ENCODE peak calls at places on chromosomes 2 and 18, in five cellular contexts. One of them, this sample, is unnamed.

GRCh38 chr2:169561364-169561763 is 12.3 kb downstream of the FASTKD1 start:
- DNase-seq in lower lobe of right lung: no peak
- DNase-seq in mesenchymal stem cell: no peak
- DNase-seq in tibial nerve: no peak
- DNase-seq in aorta: no peak
- DNase-seq in this sample: no peak

GRCh38 chr2:45342-46130 is 769 bp downstream of the FAM110C start:
- DNase-seq in lower lobe of right lung: no peak
- DNase-seq in aorta: peak; percentile 55
- DNase-seq in mesenchymal stem cell: no peak
- DNase-seq in tibial nerve: no peak
- DNase-seq in this sample: no peak

GRCh38 chr2:60551241-60552095 is 2.0 kb downstream of the BCL11A start:
- DNase-seq in aorta: no peak
- DNase-seq in mesenchymal stem cell: peak; percentile 22
- DNase-seq in lower lobe of right lung: no peak
- DNase-seq in tibial nerve: no peak
- DNase-seq in this sample: no peak

GRCh38 chr2:86185517-86186212 is 9.6 kb downstream of the IMMT start:
- DNase-seq in lower lobe of right lung: no peak
- DNase-seq in mesenchymal stem cell: no peak
- DNase-seq in aorta: no peak
- DNase-seq in tibial nerve: no peak
- DNase-seq in this sample: no peak

GRCh38 chr2:200585730-200586643 is at the start of gene AOX1:
- DNase-seq in tibial nerve: peak; percentile 59
- DNase-seq in lower lobe of right lung: peak; percentile 65
- DNase-seq in aorta: peak; percentile 62
- DNase-seq in mesenchymal stem cell: peak; percentile 66
- DNase-seq in this sample: peak; percentile 17

GRCh38 chr18:33123852-33124251 is 316.7 kb downstream of the CCDC178 start:
- DNase-seq in aorta: no peak
- DNase-seq in mesenchymal stem cell: peak; percentile 8
- DNase-seq in tibial nerve: no peak
- DNase-seq in lower lobe of right lung: no peak
- DNase-seq in this sample: no peak

GRCh38 chr2:32627441-32627900 is 379 bp upstream of the TTC27 start:
- DNase-seq in tibial nerve: no peak
- DNase-seq in mesenchymal stem cell: peak; percentile 62
- DNase-seq in aorta: peak; percentile 67
- DNase-seq in lower lobe of right lung: peak; percentile 48
- DNase-seq in this sample: no peak

GRCh38 chr2:65316072-65316471 is 88.4 kb downstream of the ACTR2 start:
- DNase-seq in aorta: peak; percentile 88
- DNase-seq in tibial nerve: no peak
- DNase-seq in mesenchymal stem cell: no peak
- DNase-seq in lower lobe of right lung: peak; percentile 58
- DNase-seq in this sample: no peak

GRCh38 chr2:95260028-95261023 is 13.9 kb upstream of the PROM2 start:
- DNase-seq in lower lobe of right lung: peak; percentile 71
- DNase-seq in tibial nerve: no peak
- DNase-seq in mesenchymal stem cell: no peak
- DNase-seq in aorta: no peak
- DNase-seq in this sample: no peak

GRCh38 chr2:205435970-205436369 is 246.3 kb upstream of the NRP2 start:
- DNase-seq in tibial nerve: no peak
- DNase-seq in lower lobe of right lung: no peak
- DNase-seq in aorta: no peak
- DNase-seq in mesenchymal stem cell: peak; percentile 24
- DNase-seq in this sample: no peak

GRCh38 chr2:201754683-201755415 is 25.9 kb downstream of the ALS2 start:
- DNase-seq in mesenchymal stem cell: peak; percentile 41
- DNase-seq in tibial nerve: no peak
- DNase-seq in lower lobe of right lung: no peak
- DNase-seq in aorta: no peak
- DNase-seq in this sample: no peak

GRCh38 chr2:241724259-241724974 is 10.0 kb upstream of the D2HGDH start:
- DNase-seq in tibial nerve: no peak
- DNase-seq in mesenchymal stem cell: no peak
- DNase-seq in aorta: no peak
- DNase-seq in lower lobe of right lung: no peak
- DNase-seq in this sample: no peak

GRCh38 chr2:98479959-98480524 is 35.4 kb downstream of the INPP4A start:
- DNase-seq in mesenchymal stem cell: peak; percentile 42
- DNase-seq in tibial nerve: no peak
- DNase-seq in lower lobe of right lung: peak; percentile 67
- DNase-seq in aorta: peak; percentile 81
- DNase-seq in this sample: peak; percentile 47

GRCh38 chr2:48714240-48714639 is 41.3 kb downstream of the LHCGR start:
- DNase-seq in tibial nerve: no peak
- DNase-seq in lower lobe of right lung: no peak
- DNase-seq in mesenchymal stem cell: peak; percentile 55
- DNase-seq in aorta: no peak
- DNase-seq in this sample: no peak

GRCh38 chr18:6543330-6543908 is 128.7 kb upstream of the L3MBTL4 start:
- DNase-seq in aorta: no peak
- DNase-seq in tibial nerve: no peak
- DNase-seq in lower lobe of right lung: no peak
- DNase-seq in mesenchymal stem cell: peak; percentile 48
- DNase-seq in this sample: no peak

GRCh38 chr2:37698931-37699481 is 27.6 kb upstream of the CDC42EP3 start:
- DNase-seq in mesenchymal stem cell: no peak
- DNase-seq in aorta: no peak
- DNase-seq in tibial nerve: no peak
- DNase-seq in lower lobe of right lung: no peak
- DNase-seq in this sample: no peak

GRCh38 chr2:79723830-79724229 is 211.0 kb downstream of the CTNNA2 start:
- DNase-seq in aorta: no peak
- DNase-seq in lower lobe of right lung: no peak
- DNase-seq in mesenchymal stem cell: peak; percentile 96
- DNase-seq in tibial nerve: no peak
- DNase-seq in this sample: no peak

GRCh38 chr2:168683996-168684395 is 118.4 kb upstream of the NOSTRIN start:
- DNase-seq in lower lobe of right lung: no peak
- DNase-seq in mesenchymal stem cell: no peak
- DNase-seq in aorta: no peak
- DNase-seq in tibial nerve: no peak
- DNase-seq in this sample: no peak

GRCh38 chr2:154457291-154457690 is 241.2 kb upstream of the KCNJ3 start:
- DNase-seq in lower lobe of right lung: no peak
- DNase-seq in mesenchymal stem cell: no peak
- DNase-seq in aorta: no peak
- DNase-seq in tibial nerve: no peak
- DNase-seq in this sample: no peak

GRCh38 chr18:61743775-61744531 is 148.9 kb downstream of the RNF152 start:
- DNase-seq in lower lobe of right lung: no peak
- DNase-seq in aorta: no peak
- DNase-seq in tibial nerve: no peak
- DNase-seq in mesenchymal stem cell: peak; percentile 15
- DNase-seq in this sample: no peak

GRCh38 chr2:46963961-46964673 is 48.5 kb upstream of the MCFD2 start:
- DNase-seq in lower lobe of right lung: no peak
- DNase-seq in tibial nerve: no peak
- DNase-seq in aorta: no peak
- DNase-seq in mesenchymal stem cell: no peak
- DNase-seq in this sample: no peak

GRCh38 chr2:218079943-218080913 is 11.2 kb downstream of the RUFY4 start:
- DNase-seq in lower lobe of right lung: no peak
- DNase-seq in tibial nerve: no peak
- DNase-seq in mesenchymal stem cell: no peak
- DNase-seq in aorta: no peak
- DNase-seq in this sample: no peak

GRCh38 chr2:166494140-166494544 is at the start of gene SCN7A:
- DNase-seq in aorta: peak; percentile 36
- DNase-seq in lower lobe of right lung: peak; percentile 79
- DNase-seq in mesenchymal stem cell: peak; percentile 24
- DNase-seq in tibial nerve: peak; percentile 74
- DNase-seq in this sample: no peak

GRCh38 chr18:10482363-10482984 is 28.0 kb downstream of the APCDD1 start:
- DNase-seq in lower lobe of right lung: no peak
- DNase-seq in aorta: no peak
- DNase-seq in tibial nerve: no peak
- DNase-seq in mesenchymal stem cell: no peak
- DNase-seq in this sample: no peak

GRCh38 chr18:13566941-13567762 is 159.2 kb downstream of the FAM210A start:
- DNase-seq in tibial nerve: no peak
- DNase-seq in lower lobe of right lung: peak; percentile 86
- DNase-seq in aorta: peak; percentile 91
- DNase-seq in mesenchymal stem cell: no peak
- DNase-seq in this sample: no peak

GRCh38 chr18:50928551-50928950 is 39.3 kb upstream of the ELAC1 start:
- DNase-seq in mesenchymal stem cell: no peak
- DNase-seq in lower lobe of right lung: no peak
- DNase-seq in aorta: no peak
- DNase-seq in tibial nerve: no peak
- DNase-seq in this sample: no peak

GRCh38 chr18:29057703-29058102 is 880.8 kb upstream of the CDH2 start:
- DNase-seq in lower lobe of right lung: no peak
- DNase-seq in tibial nerve: no peak
- DNase-seq in aorta: no peak
- DNase-seq in mesenchymal stem cell: no peak
- DNase-seq in this sample: no peak

GRCh38 chr2:169647496-169647895 is 46.7 kb downstream of the CFAP210 start:
- DNase-seq in aorta: no peak
- DNase-seq in lower lobe of right lung: no peak
- DNase-seq in tibial nerve: no peak
- DNase-seq in mesenchymal stem cell: no peak
- DNase-seq in this sample: no peak

GRCh38 chr2:128367601-128368359 is 49.1 kb upstream of the HS6ST1 start:
- DNase-seq in lower lobe of right lung: no peak
- DNase-seq in tibial nerve: no peak
- DNase-seq in mesenchymal stem cell: no peak
- DNase-seq in aorta: no peak
- DNase-seq in this sample: no peak

GRCh38 chr2:113291191-113291590 is 12.5 kb upstream of the PAX8 start:
- DNase-seq in lower lobe of right lung: no peak
- DNase-seq in tibial nerve: no peak
- DNase-seq in aorta: no peak
- DNase-seq in mesenchymal stem cell: no peak
- DNase-seq in this sample: no peak

GRCh38 chr2:8680931-8681760 is 710 bp upstream of the ID2 start:
- DNase-seq in lower lobe of right lung: peak; percentile 89
- DNase-seq in tibial nerve: no peak
- DNase-seq in mesenchymal stem cell: peak; percentile 97
- DNase-seq in aorta: peak; percentile 84
- DNase-seq in this sample: peak; percentile 30

GRCh38 chr2:128358941-128359731 is 40.5 kb upstream of the HS6ST1 start:
- DNase-seq in mesenchymal stem cell: no peak
- DNase-seq in aorta: no peak
- DNase-seq in tibial nerve: no peak
- DNase-seq in lower lobe of right lung: no peak
- DNase-seq in this sample: no peak

GRCh38 chr2:20353597-20353996 is 3.0 kb upstream of the PUM2 start:
- DNase-seq in mesenchymal stem cell: no peak
- DNase-seq in tibial nerve: no peak
- DNase-seq in aorta: no peak
- DNase-seq in lower lobe of right lung: no peak
- DNase-seq in this sample: no peak

GRCh38 chr2:48339451-48339850 is 190.5 kb upstream of the STON1 start:
- DNase-seq in mesenchymal stem cell: no peak
- DNase-seq in aorta: no peak
- DNase-seq in lower lobe of right lung: no peak
- DNase-seq in tibial nerve: no peak
- DNase-seq in this sample: no peak

GRCh38 chr2:157173740-157174184 is 83.7 kb upstream of the GALNT5 start:
- DNase-seq in lower lobe of right lung: no peak
- DNase-seq in mesenchymal stem cell: peak; percentile 98
- DNase-seq in tibial nerve: no peak
- DNase-seq in aorta: no peak
- DNase-seq in this sample: no peak
- H3K27ac ChIP-seq in lower lobe of right lung: peak overlapping the region; percentile 16
- H3K27ac ChIP-seq in mesenchymal stem cell: peak overlapping the region; percentile 83
- H3K27ac ChIP-seq in tibial nerve: peak overlapping the region; percentile 80
- H3K27ac ChIP-seq in aorta: no peak overlapping the region
- H3K27ac ChIP-seq in this sample: no peak overlapping the region

GRCh38 chr2:25672500-25673169 is 742 bp downstream of the DTNB start:
- DNase-seq in lower lobe of right lung: peak; percentile 80
- DNase-seq in tibial nerve: no peak
- DNase-seq in mesenchymal stem cell: peak; percentile 37
- DNase-seq in aorta: peak; percentile 70
- DNase-seq in this sample: peak; percentile 74
- H3K27ac ChIP-seq in lower lobe of right lung: peak overlapping the region; percentile 85
- H3K27ac ChIP-seq in tibial nerve: peak overlapping the region; percentile 87
- H3K27ac ChIP-seq in mesenchymal stem cell: no peak overlapping the region
- H3K27ac ChIP-seq in aorta: peak overlapping the region; percentile 70
- H3K27ac ChIP-seq in this sample: peak overlapping the region; percentile 43

DNA sequence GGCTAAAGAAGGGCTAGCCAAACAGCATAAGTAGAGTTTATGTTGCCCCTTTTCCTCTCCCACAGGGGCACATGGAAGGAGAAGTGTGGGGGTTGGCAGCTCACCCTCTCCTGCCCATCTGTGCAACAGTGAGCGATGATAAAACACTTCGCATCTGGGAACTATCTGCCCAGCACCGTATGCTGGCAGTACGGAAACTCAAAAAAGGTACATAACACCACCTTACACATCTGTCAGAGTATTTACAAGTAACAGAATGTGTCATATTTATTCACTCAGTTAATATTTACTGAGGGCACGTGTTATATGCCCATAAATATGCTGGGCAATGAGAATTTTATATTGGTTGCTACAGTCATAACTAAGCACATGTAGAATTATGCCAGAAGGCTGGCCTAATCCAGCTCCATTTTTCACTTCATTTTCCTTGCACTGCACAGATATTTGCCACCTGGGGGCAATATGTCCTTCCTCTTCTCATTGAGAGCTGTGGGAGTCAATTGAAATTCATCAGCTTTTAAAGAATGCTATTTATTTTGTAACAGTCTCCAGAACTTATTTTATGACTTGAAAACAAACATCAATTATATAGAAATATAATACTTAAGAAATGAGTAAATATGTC is 150.6 kb downstream of the RTN4 start:
- DNase-seq in mesenchymal stem cell: peak; percentile 65
- DNase-seq in lower lobe of right lung: no peak
- DNase-seq in tibial nerve: no peak
- DNase-seq in aorta: no peak
- DNase-seq in this sample: no peak
- H3K27ac ChIP-seq in mesenchymal stem cell: no peak overlapping the region
- H3K27ac ChIP-seq in lower lobe of right lung: no peak overlapping the region
- H3K27ac ChIP-seq in tibial nerve: no peak overlapping the region
- H3K27ac ChIP-seq in aorta: no peak overlapping the region
- H3K27ac ChIP-seq in this sample: no peak overlapping the region

DNA sequence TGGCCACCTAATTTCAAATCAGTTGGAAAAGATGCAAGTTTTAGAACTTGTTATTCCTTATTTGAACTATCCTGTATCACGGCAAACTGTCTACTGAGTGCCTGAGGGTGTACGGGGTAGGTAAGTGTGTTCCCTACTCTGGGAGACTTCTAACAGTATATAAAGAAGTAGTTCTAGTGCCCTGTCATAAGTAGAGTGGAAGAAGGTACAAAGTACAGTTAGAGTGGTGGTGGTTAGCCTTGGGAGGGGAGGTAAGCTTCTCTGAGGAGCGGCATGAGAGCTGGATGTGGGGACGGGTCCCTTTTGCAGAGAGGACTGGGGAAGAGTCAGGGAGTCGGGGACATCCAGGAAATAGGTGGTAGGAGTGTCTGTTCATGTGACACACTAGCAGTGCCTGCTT is 48.5 kb downstream of the DGKD start:
- DNase-seq in tibial nerve: no peak
- DNase-seq in mesenchymal stem cell: no peak
- DNase-seq in aorta: no peak
- DNase-seq in lower lobe of right lung: no peak
- DNase-seq in this sample: no peak
- H3K27ac ChIP-seq in tibial nerve: no peak overlapping the region
- H3K27ac ChIP-seq in mesenchymal stem cell: no peak overlapping the region
- H3K27ac ChIP-seq in aorta: no peak overlapping the region
- H3K27ac ChIP-seq in lower lobe of right lung: no peak overlapping the region
- H3K27ac ChIP-seq in this sample: no peak overlapping the region